ENCODE peak calls at places on chromosomes 13 and 19, in four cellular contexts. L is stromal cell of bone marrow, N is Calu3, I is mammary epithelial cell. G is an unnamed sample.

GRCh38 chr13:47117268-47117667 is 220.4 kb upstream of the HTR2A start:
- DNase-seq in L (peak; percentile 70), N (no peak), I (peak; percentile 9), G (no peak)

GRCh38 chr19:55603115-55603514 is 2.3 kb upstream of the ZNF865 start:
- DNase-seq in L (no peak), N (no peak), I (no peak), G (no peak)

GRCh38 chr19:35223084-35223790 is 5.3 kb downstream of the FAM187B start:
- DNase-seq in L (no peak), N (no peak), I (no peak), G (no peak)

GRCh38 chr13:114092468-114092867 is 40.0 kb downstream of the RASA3 start:
- DNase-seq in L (no peak), N (no peak), I (no peak), G (no peak)

GRCh38 chr19:4910594-4911273 is 1.4 kb downstream of the UHRF1 start:
- DNase-seq in L (no peak), N (no peak), I (no peak), G (no peak)

GRCh38 chr13:78325585-78325984 is 277.8 kb downstream of the POU4F1 start:
- DNase-seq in L (no peak), N (no peak), I (no peak), G (no peak)

GRCh38 chr19:39871886-39872866 is 26.0 kb upstream of the FBL start:
- DNase-seq in L (no peak), N (no peak), I (no peak), G (no peak)

GRCh38 chr13:41563501-41564001 is 106.2 kb downstream of the RGCC start:
- DNase-seq in L (no peak), N (no peak), I (peak; percentile 39), G (peak; percentile 20)

GRCh38 chr13:101049166-101049850 is 367.0 kb downstream of the NALCN start:
- DNase-seq in L (no peak), N (no peak), I (peak; percentile 64), G (no peak)

GRCh38 chr19:47186337-47187022 is 44.5 kb downstream of the BBC3 start:
- DNase-seq in L (no peak), N (no peak), I (no peak), G (no peak)

GRCh38 chr19:4139614-4140236 is 13.7 kb upstream of the CREB3L3 start:
- DNase-seq in L (peak; percentile 25), N (peak; percentile 83), I (peak; percentile 54), G (no peak)

GRCh38 chr19:28264556-28264955 is 948.4 kb downstream of the UQCRFS1 start:
- DNase-seq in L (no peak), N (no peak), I (no peak), G (no peak)

GRCh38 chr19:17255150-17255621 is 9.4 kb downstream of the USHBP1 start:
- DNase-seq in L (no peak), N (peak; percentile 40), I (no peak), G (no peak)

GRCh38 chr19:33946535-33947323 is 150.1 kb downstream of the KCTD15 start:
- DNase-seq in L (no peak), N (no peak), I (no peak), G (no peak)

GRCh38 chr19:16328824-16329482 is 4.3 kb downstream of the KLF2 start:
- DNase-seq in L (no peak), N (no peak), I (no peak), G (no peak)

GRCh38 chr13:41639237-41639904 is 182.0 kb downstream of the RGCC start:
- DNase-seq in L (no peak), N (no peak), I (no peak), G (no peak)

GRCh38 chr19:5592531-5592930 is 24.8 kb upstream of the TINCR start:
- DNase-seq in L (no peak), N (no peak), I (no peak), G (no peak)

GRCh38 chr13:47508518-47509228 is 492.4 kb downstream of the SUCLA2 start:
- DNase-seq in L (no peak), N (no peak), I (peak; percentile 23), G (no peak)

GRCh38 chr19:5913739-5914357 is at the start of gene CAPS:
- DNase-seq in L (peak; percentile 55), N (peak; percentile 85), I (peak; percentile 72), G (peak; percentile 69)

GRCh38 chr13:76754414-76754813 is 131.8 kb downstream of the KCTD12 start:
- DNase-seq in L (no peak), N (no peak), I (peak; percentile 38), G (peak; percentile 22)